ENCODE peak calls at places on chromosome 6, in nine cellular contexts. Y is B cell; K is NCI-H446 treated with DMSO at 0.1 percent for 48 hours; S is CD4-positive, alpha-beta T cell; P is astrocyte of the spinal cord; U is foreskin fibroblast; D is nephron progenitor cell; C is AG09309; O is NCI-H69. W is an unnamed sample.

GRCh38 chr6:36962874-36963273 is 8.3 kb downstream of the PI16 start:
- DNase-seq in S (peak), O (peak), P (no peak), U (peak), D (peak), C (no peak), K (peak), Y (peak), W (peak)

GRCh38 chr6:134623391-134623790 is 305.5 kb upstream of the SGK1 start:
- DNase-seq in S (no peak), U (no peak), K (no peak), Y (no peak), D (no peak), C (no peak), O (no peak), P (no peak), W (no peak)

GRCh38 chr6:96794980-96795379 is 42.3 kb downstream of the GPR63 start:
- DNase-seq in C (no peak), O (no peak), U (no peak), Y (no peak), S (no peak), P (peak), K (no peak), D (no peak), W (no peak)

GRCh38 chr6:143233563-143234285 is 173.0 kb downstream of the AIG1 start:
- DNase-seq in K (no peak), D (peak), P (no peak), O (peak), S (no peak), C (no peak), U (peak), Y (no peak), W (no peak)

GRCh38 chr6:6004147-6004995 is 2.4 kb downstream of the NRN1 start:
- DNase-seq in S (no peak), P (peak), D (peak), K (no peak), C (no peak), O (no peak), U (no peak), Y (peak), W (no peak)

GRCh38 chr6:70673054-70673453 is 5.4 kb downstream of the SMAP1 start:
- DNase-seq in D (no peak), Y (no peak), U (peak), S (no peak), P (no peak), O (no peak), C (no peak), K (no peak), W (no peak)

GRCh38 chr6:129646140-129646569 is 63.8 kb downstream of the ARHGAP18 start:
- DNase-seq in O (peak), C (no peak), K (no peak), P (no peak), U (no peak), S (no peak), D (no peak), Y (no peak), W (peak)

GRCh38 chr6:46098678-46099077 is 31.1 kb upstream of the ENPP4 start:
- DNase-seq in D (no peak), P (no peak), U (no peak), Y (no peak), K (no peak), S (no peak), C (no peak), O (peak), W (peak)

GRCh38 chr6:45922728-45923351 is 92.8 kb downstream of the CLIC5 start:
- DNase-seq in D (peak), S (peak), Y (peak), K (no peak), P (peak), C (peak), U (peak), O (peak), W (peak)

GRCh38 chr6:148440877-148441453 is 98.3 kb downstream of the SASH1 start:
- DNase-seq in S (no peak), C (peak), O (peak), Y (no peak), U (peak), D (peak), P (peak), K (no peak), W (peak)

GRCh38 chr6:4581468-4582420 is 194.5 kb upstream of the CDYL start:
- DNase-seq in O (no peak), U (peak), S (no peak), Y (no peak), C (peak), D (no peak), K (no peak), P (peak), W (no peak)

GRCh38 chr6:16762265-16762546 is 946 bp upstream of the ATXN1 start:
- DNase-seq in D (no peak), S (no peak), U (peak), P (peak), K (peak), O (no peak), Y (peak), C (no peak), W (peak)

GRCh38 chr6:71419954-71420692 is 131.5 kb downstream of the OGFRL1 start:
- DNase-seq in C (no peak), O (peak), S (no peak), D (peak), Y (peak), K (no peak), U (peak), P (peak), W (peak)

GRCh38 chr6:71198908-71199307 is 89.7 kb upstream of the OGFRL1 start:
- DNase-seq in C (no peak), P (no peak), K (no peak), S (no peak), U (no peak), D (no peak), Y (no peak), O (no peak), W (no peak)

GRCh38 chr6:41682056-41682477 is 43.8 kb downstream of the MDFI start:
- DNase-seq in P (peak), S (peak), D (peak), U (peak), K (peak), O (peak), C (peak), Y (peak), W (peak)